ENCODE peak calls at places on chromosomes 12 and 14, in five cellular contexts. F, J, O, W and T are unnamed samples.

GRCh38 chr14:95197498-95198010 is 40.2 kb upstream of the DICER1 start:
- DNase-seq in F (no peak), J (peak), O (no peak), W (peak), T (no peak)

GRCh38 chr12:109288571-109288970 is 20.5 kb downstream of the FOXN4 start:
- DNase-seq in F (peak), J (no peak), O (no peak), W (no peak), T (no peak)

GRCh38 chr14:72186461-72187035 is 254.3 kb downstream of the RGS6 start:
- DNase-seq in F (no peak), J (no peak), O (no peak), W (no peak), T (no peak)

GRCh38 chr14:94974893-94975292 is 182.4 kb downstream of the DICER1 start:
- DNase-seq in F (no peak), J (no peak), O (no peak), W (no peak), T (no peak)

GRCh38 chr14:25953532-25954144 is 644.2 kb downstream of the NOVA1 start:
- DNase-seq in F (peak), J (no peak), O (peak), W (no peak), T (no peak)

GRCh38 chr12:109735051-109735521 is 21.5 kb downstream of the FAM222A start:
- DNase-seq in F (no peak), J (peak), O (no peak), W (peak), T (no peak)

GRCh38 chr14:90547968-90548367 is 151.1 kb downstream of the CALM1 start:
- DNase-seq in F (no peak), J (no peak), O (no peak), W (no peak), T (no peak)

GRCh38 chr14:100618763-100619320 is 31.6 kb upstream of the BEGAIN start:
- DNase-seq in F (no peak), J (no peak), O (no peak), W (no peak), T (no peak)

GRCh38 chr14:83958359-83958758 is 1571.6 kb upstream of the FLRT2 start:
- DNase-seq in F (no peak), J (no peak), O (no peak), W (no peak), T (no peak)

GRCh38 chr14:97010491-97011160 is 213.4 kb downstream of the VRK1 start:
- DNase-seq in F (no peak), J (no peak), O (no peak), W (peak), T (no peak)

GRCh38 chr12:122182887-122183587 is at the start of gene LRRC43:
- DNase-seq in F (peak), J (peak), O (peak), W (peak), T (no peak)

GRCh38 chr12:92288533-92288932 is 142.9 kb upstream of the BTG1 start:
- DNase-seq in F (no peak), J (no peak), O (no peak), W (no peak), T (no peak)

GRCh38 chr12:27236498-27236897 is 7.6 kb upstream of the STK38L start:
- DNase-seq in F (peak), J (no peak), O (peak), W (no peak), T (no peak)

GRCh38 chr12:58393152-58393551 is 451.8 kb downstream of the ATP23 start:
- DNase-seq in F (peak), J (no peak), O (peak), W (no peak), T (no peak)

GRCh38 chr12:98595152-98595988 is 1.9 kb downstream of the SLC25A3 start:
- DNase-seq in F (peak), J (no peak), O (peak), W (no peak), T (no peak)

GRCh38 chr12:58608711-58609110 is 311.6 kb downstream of the LRIG3 start:
- DNase-seq in F (no peak), J (no peak), O (no peak), W (no peak), T (peak)

GRCh38 chr14:54182419-54183040 is 214.3 kb upstream of the CDKN3 start:
- DNase-seq in F (peak), J (no peak), O (peak), W (no peak), T (no peak)

GRCh38 chr14:20604291-20604690 is 13.1 kb upstream of the RNASE12 start:
- DNase-seq in F (no peak), J (no peak), O (no peak), W (no peak), T (no peak)

GRCh38 chr12:107891967-107892366 is 117.5 kb downstream of the ASCL4 start:
- DNase-seq in F (peak), J (no peak), O (peak), W (no peak), T (no peak)

GRCh38 chr12:54879132-54879531 is 24.8 kb downstream of the MUCL1 start:
- DNase-seq in F (peak), J (no peak), O (peak), W (no peak), T (peak)

GRCh38 chr12:75854681-75855309 is 176.8 kb downstream of the PHLDA1 start:
- DNase-seq in F (peak), J (no peak), O (peak), W (no peak), T (peak)

GRCh38 chr12:79020106-79020505 is 155.5 kb downstream of the SYT1 start:
- DNase-seq in F (peak), J (no peak), O (peak), W (no peak), T (no peak)

GRCh38 chr12:125050446-125050845 is 14.8 kb upstream of the AACS start:
- DNase-seq in F (no peak), J (no peak), O (no peak), W (no peak), T (no peak)

GRCh38 chr14:81927069-81927468 is 393.4 kb upstream of the SEL1L start:
- DNase-seq in F (no peak), J (no peak), O (no peak), W (no peak), T (no peak)
- TF ChIP-seq CTCF in F (no peak), J (no peak), O (no peak), W (no peak), T (no peak)

GRCh38 chr12:46131729-46132128 is 137.1 kb downstream of the SLC38A1 start:
- DNase-seq in F (peak), J (no peak), O (peak), W (no peak), T (no peak)
- TF ChIP-seq CTCF in F (no peak), J (no peak), O (peak), W (no peak), T (no peak)

DNA sequence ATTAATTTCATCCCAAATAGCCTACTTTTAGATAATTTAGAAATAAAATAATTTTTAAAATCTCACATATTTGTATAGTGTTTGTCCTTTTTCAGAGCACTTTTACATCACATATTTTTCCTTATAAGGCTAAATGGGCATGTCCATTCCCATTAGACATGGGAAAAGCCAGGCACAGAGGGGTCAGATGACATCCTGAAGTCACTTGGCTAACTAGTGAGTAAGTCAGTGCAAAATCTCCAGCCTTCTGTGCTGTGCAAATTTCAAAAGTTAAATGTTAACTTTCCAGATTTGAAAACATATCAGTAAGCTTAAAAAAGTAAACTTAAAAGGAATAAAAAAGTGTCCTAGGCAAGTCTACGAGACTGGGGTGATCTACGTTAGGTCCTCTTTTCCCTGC is 117.4 kb downstream of the EMP1 start:
- DNase-seq in F (peak), J (no peak), O (no peak), W (no peak), T (no peak)
- TF ChIP-seq CTCF in F (no peak), J (no peak), O (no peak), W (no peak), T (no peak)

GRCh38 chr12:5556946-5557673 is 125.2 kb downstream of the NTF3 start:
- DNase-seq in F (no peak), J (no peak), O (no peak), W (no peak), T (no peak)

GRCh38 chr12:5560242-5560641 is 128.3 kb downstream of the NTF3 start:
- DNase-seq in F (no peak), J (no peak), O (no peak), W (no peak), T (no peak)

GRCh38 chr12:5557906-5558305 is 126.0 kb downstream of the NTF3 start:
- DNase-seq in F (no peak), J (no peak), O (no peak), W (no peak), T (no peak)

GRCh38 chr12:5554711-5555110 is 122.8 kb downstream of the NTF3 start:
- DNase-seq in F (no peak), J (no peak), O (peak), W (no peak), T (peak)

DNA sequence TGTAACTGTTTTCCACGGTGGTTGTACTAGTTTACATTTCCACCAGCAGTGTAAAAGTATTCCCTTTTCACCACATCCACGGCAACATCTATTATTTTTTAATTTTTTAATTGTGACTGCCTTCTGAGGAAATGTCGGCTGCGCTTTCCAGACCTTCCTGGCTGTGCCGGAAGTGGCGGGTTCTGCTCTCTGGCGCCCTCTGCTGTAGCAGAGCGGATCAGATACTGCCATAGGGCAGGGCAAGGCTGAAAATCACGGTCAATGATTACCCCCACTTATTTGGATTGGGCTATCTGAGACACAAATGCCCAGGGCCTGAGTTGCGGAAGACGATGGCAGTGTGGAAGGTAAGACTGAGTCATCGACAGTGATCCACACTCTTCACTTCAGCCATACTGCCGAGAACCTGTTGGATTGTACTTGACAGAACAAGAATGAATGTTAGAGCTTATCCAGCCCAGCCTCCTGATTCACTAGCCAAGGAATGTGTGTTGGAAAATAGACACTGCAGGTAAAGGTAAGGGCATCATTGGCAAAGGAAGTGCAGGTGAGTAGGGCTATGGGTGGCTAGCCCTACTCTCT is 124.2 kb downstream of the NTF3 start:
- DNase-seq in F (no peak), J (no peak), O (no peak), W (peak), T (no peak)
- TF ChIP-seq CTCF in F (peak), J (no peak), O (peak), W (peak), T (peak)

GRCh38 chr14:67426983-67427601 is 15.1 kb upstream of the PLEK2 start:
- DNase-seq in F (peak), J (peak), O (peak), W (peak), T (peak)
- TF ChIP-seq CTCF in F (peak), J (peak), O (peak), W (peak), T (peak)

GRCh38 chr14:52729925-52730707 is at the start of gene STYX:
- DNase-seq in F (peak), J (peak), O (peak), W (peak), T (peak)

GRCh38 chr14:52729585-52729924 is 411 bp upstream of the STYX start:
- DNase-seq in F (no peak), J (no peak), O (no peak), W (no peak), T (no peak)

GRCh38 chr14:52723514-52724359 is 6.2 kb upstream of the STYX start:
- DNase-seq in F (no peak), J (no peak), O (no peak), W (no peak), T (no peak)

GRCh38 chr14:52724360-52724644 is 5.7 kb upstream of the STYX start:
- DNase-seq in F (no peak), J (no peak), O (no peak), W (no peak), T (no peak)
- TF ChIP-seq CTCF in F (no peak), J (no peak), O (no peak), W (no peak), T (no peak)

DNA sequence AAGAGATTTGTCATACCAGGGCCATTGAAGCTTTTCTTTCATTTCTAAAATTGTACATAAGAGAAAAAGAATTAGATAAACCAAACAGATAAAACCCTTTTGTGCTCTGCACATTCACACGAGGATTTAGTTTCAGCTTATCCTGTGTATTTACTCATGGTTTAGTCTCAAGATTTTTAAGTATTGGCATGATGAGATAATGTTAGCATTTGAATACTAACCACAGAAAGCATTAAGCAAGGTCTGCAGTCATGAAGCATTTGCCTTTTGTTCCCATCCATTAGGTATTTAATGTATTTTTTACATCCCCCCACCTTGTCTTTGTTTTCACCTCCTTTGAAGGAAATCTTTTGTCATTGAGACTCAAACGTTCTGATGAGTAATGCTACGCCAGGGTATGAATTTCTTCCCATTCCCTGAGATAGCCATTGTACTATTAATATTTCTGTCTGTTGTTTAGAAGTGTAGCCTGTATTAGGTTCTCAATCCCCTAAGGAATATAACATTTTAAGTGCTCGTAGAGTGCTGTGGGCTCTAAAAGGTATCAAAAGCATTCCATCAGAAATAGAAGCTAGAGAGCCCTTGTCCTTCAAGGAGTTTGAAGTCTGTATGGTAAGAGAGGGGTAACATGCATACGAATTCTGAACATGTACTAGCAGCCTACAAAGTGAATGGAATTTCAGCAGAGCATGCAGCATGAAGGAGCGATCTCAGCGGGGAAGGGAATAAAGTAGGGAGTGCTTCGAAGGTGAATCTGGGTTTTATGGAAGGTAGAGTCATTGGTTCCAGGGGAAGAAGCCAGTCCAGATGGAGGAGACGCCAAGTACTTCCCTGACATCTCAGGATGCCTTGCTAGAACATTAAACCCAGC is 22.3 kb downstream of the CRADD start:
- DNase-seq in F (peak), J (no peak), O (peak), W (no peak), T (peak)
- TF ChIP-seq CTCF in F (no peak), J (no peak), O (no peak), W (no peak), T (no peak)

GRCh38 chr12:72570601-72571000 is 298.4 kb downstream of the TRHDE start:
- DNase-seq in F (no peak), J (no peak), O (no peak), W (peak), T (no peak)
- TF ChIP-seq CTCF in F (no peak), J (no peak), O (peak), W (peak), T (no peak)

GRCh38 chr14:106442857-106443256 is 916.5 kb downstream of the TMEM121 start:
- DNase-seq in F (no peak), J (no peak), O (no peak), W (no peak), T (no peak)
- TF ChIP-seq CTCF in F (no peak), J (no peak), O (no peak), W (no peak), T (no peak)